ENCODE peak calls at places on chromosomes 2 and 18, in eight cellular contexts. One of them, this sample, is unnamed.

GRCh38 chr18:39841133-39842041 is 2113.6 kb upstream of the PIK3C3 start:
- DNase-seq in left ventricle myocardium inferior: no peak
- DNase-seq in omental fat pad: no peak
- DNase-seq in GM13976: peak; percentile 3
- DNase-seq in stomach: peak; percentile 27
- DNase-seq in H9: peak; percentile 79
- DNase-seq in MCF 10A: peak; percentile 67
- DNase-seq in cardiac muscle cell: peak; percentile 84
- DNase-seq in this sample: peak; percentile 74

GRCh38 chr2:29113027-29113686 is 2.1 kb upstream of the CLIP4 start:
- DNase-seq in left ventricle myocardium inferior: no peak
- DNase-seq in omental fat pad: no peak
- DNase-seq in GM13976: no peak
- DNase-seq in stomach: no peak
- DNase-seq in H9: no peak
- DNase-seq in MCF 10A: no peak
- DNase-seq in cardiac muscle cell: peak; percentile 53
- DNase-seq in this sample: no peak

GRCh38 chr18:78861116-78861515 is 118.5 kb upstream of the SALL3 start:
- DNase-seq in left ventricle myocardium inferior: no peak
- DNase-seq in omental fat pad: no peak
- DNase-seq in GM13976: no peak
- DNase-seq in stomach: no peak
- DNase-seq in H9: no peak
- DNase-seq in MCF 10A: no peak
- DNase-seq in cardiac muscle cell: peak; percentile 11
- DNase-seq in this sample: no peak

GRCh38 chr2:75619992-75620740 is 26.4 kb upstream of the MRPL19 start:
- DNase-seq in left ventricle myocardium inferior: no peak
- DNase-seq in omental fat pad: no peak
- DNase-seq in GM13976: no peak
- DNase-seq in stomach: no peak
- DNase-seq in H9: no peak
- DNase-seq in MCF 10A: peak; percentile 40
- DNase-seq in cardiac muscle cell: no peak
- DNase-seq in this sample: no peak

GRCh38 chr2:23475036-23475435 is 90.1 kb downstream of the KLHL29 start:
- DNase-seq in left ventricle myocardium inferior: no peak
- DNase-seq in omental fat pad: no peak
- DNase-seq in GM13976: no peak
- DNase-seq in stomach: no peak
- DNase-seq in H9: no peak
- DNase-seq in MCF 10A: no peak
- DNase-seq in cardiac muscle cell: no peak
- DNase-seq in this sample: no peak

GRCh38 chr2:141767051-141767450 is 363.8 kb downstream of the LRP1B start:
- DNase-seq in left ventricle myocardium inferior: no peak
- DNase-seq in omental fat pad: no peak
- DNase-seq in GM13976: no peak
- DNase-seq in stomach: no peak
- DNase-seq in H9: no peak
- DNase-seq in MCF 10A: peak; percentile 14
- DNase-seq in cardiac muscle cell: peak; percentile 12
- DNase-seq in this sample: no peak

GRCh38 chr2:196792865-196793264 is 6.6 kb downstream of the GTF3C3 start:
- DNase-seq in left ventricle myocardium inferior: no peak
- DNase-seq in omental fat pad: no peak
- DNase-seq in GM13976: no peak
- DNase-seq in stomach: no peak
- DNase-seq in H9: no peak
- DNase-seq in MCF 10A: no peak
- DNase-seq in cardiac muscle cell: no peak
- DNase-seq in this sample: no peak

GRCh38 chr18:78510636-78511035 is 469.0 kb upstream of the SALL3 start:
- DNase-seq in left ventricle myocardium inferior: no peak
- DNase-seq in omental fat pad: no peak
- DNase-seq in GM13976: no peak
- DNase-seq in stomach: no peak
- DNase-seq in H9: no peak
- DNase-seq in MCF 10A: no peak
- DNase-seq in cardiac muscle cell: no peak
- DNase-seq in this sample: peak; percentile 37

GRCh38 chr2:669323-669722 is 7.9 kb downstream of the TMEM18 start:
- DNase-seq in left ventricle myocardium inferior: no peak
- DNase-seq in omental fat pad: no peak
- DNase-seq in GM13976: no peak
- DNase-seq in stomach: no peak
- DNase-seq in H9: no peak
- DNase-seq in MCF 10A: peak; percentile 29
- DNase-seq in cardiac muscle cell: peak; percentile 48
- DNase-seq in this sample: no peak

GRCh38 chr2:64793701-64794100 is 140.0 kb upstream of the SERTAD2 start:
- DNase-seq in left ventricle myocardium inferior: no peak
- DNase-seq in omental fat pad: no peak
- DNase-seq in GM13976: no peak
- DNase-seq in stomach: no peak
- DNase-seq in H9: no peak
- DNase-seq in MCF 10A: no peak
- DNase-seq in cardiac muscle cell: no peak
- DNase-seq in this sample: no peak

GRCh38 chr2:175890636-175891242 is 111.3 kb downstream of the LNPK start:
- DNase-seq in left ventricle myocardium inferior: no peak
- DNase-seq in omental fat pad: no peak
- DNase-seq in GM13976: no peak
- DNase-seq in stomach: no peak
- DNase-seq in H9: no peak
- DNase-seq in MCF 10A: no peak
- DNase-seq in cardiac muscle cell: no peak
- DNase-seq in this sample: no peak

GRCh38 chr2:9107168-9108025 is 99.2 kb upstream of the ASAP2 start:
- DNase-seq in left ventricle myocardium inferior: no peak
- DNase-seq in omental fat pad: no peak
- DNase-seq in GM13976: no peak
- DNase-seq in stomach: peak; percentile 51
- DNase-seq in H9: no peak
- DNase-seq in MCF 10A: peak; percentile 50
- DNase-seq in cardiac muscle cell: no peak
- DNase-seq in this sample: no peak

GRCh38 chr2:182088681-182089333 is 103.2 kb downstream of the PPP1R1C start:
- DNase-seq in left ventricle myocardium inferior: no peak
- DNase-seq in omental fat pad: no peak
- DNase-seq in GM13976: no peak
- DNase-seq in stomach: no peak
- DNase-seq in H9: no peak
- DNase-seq in MCF 10A: no peak
- DNase-seq in cardiac muscle cell: no peak
- DNase-seq in this sample: no peak

GRCh38 chr18:68734311-68734710 is 19.4 kb upstream of the TMX3 start:
- DNase-seq in left ventricle myocardium inferior: no peak
- DNase-seq in omental fat pad: no peak
- DNase-seq in GM13976: no peak
- DNase-seq in stomach: no peak
- DNase-seq in H9: no peak
- DNase-seq in MCF 10A: peak; percentile 24
- DNase-seq in cardiac muscle cell: peak; percentile 10
- DNase-seq in this sample: no peak

GRCh38 chr2:85872536-85873161 is 16.1 kb downstream of the ST3GAL5 start:
- DNase-seq in left ventricle myocardium inferior: no peak
- DNase-seq in omental fat pad: no peak
- DNase-seq in GM13976: no peak
- DNase-seq in stomach: no peak
- DNase-seq in H9: peak; percentile 77
- DNase-seq in MCF 10A: no peak
- DNase-seq in cardiac muscle cell: no peak
- DNase-seq in this sample: no peak
- TF ChIP-seq CTCF in left ventricle myocardium inferior: peak; percentile 42
- TF ChIP-seq CTCF in omental fat pad: no peak
- TF ChIP-seq CTCF in GM13976: no peak
- TF ChIP-seq CTCF in stomach: no peak
- TF ChIP-seq CTCF in H9: peak; percentile 59
- TF ChIP-seq CTCF in MCF 10A: no peak
- TF ChIP-seq CTCF in cardiac muscle cell: no peak
- TF ChIP-seq CTCF in this sample: no peak

DNA sequence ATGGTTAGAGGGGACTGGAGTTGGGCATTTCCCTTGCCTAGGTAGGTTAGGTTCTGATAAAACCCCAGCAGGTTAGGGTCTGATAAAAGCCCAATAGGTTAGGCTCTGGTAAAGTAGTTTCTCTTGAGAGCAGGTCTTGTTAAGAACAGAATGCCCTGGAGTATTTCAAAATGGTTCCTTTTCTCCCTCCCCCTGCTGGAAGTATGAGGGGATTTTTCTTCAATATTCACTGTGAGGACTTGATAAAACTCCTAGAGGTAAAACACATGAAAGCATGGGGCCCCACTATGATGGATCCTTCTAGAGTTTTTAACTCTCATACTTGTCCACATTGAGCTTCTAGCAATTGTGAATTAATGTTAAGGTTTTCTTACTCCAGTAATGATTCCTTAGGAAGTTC is 27.6 kb downstream of the ANKAR start:
- DNase-seq in left ventricle myocardium inferior: no peak
- DNase-seq in omental fat pad: no peak
- DNase-seq in GM13976: no peak
- DNase-seq in stomach: no peak
- DNase-seq in H9: no peak
- DNase-seq in MCF 10A: no peak
- DNase-seq in cardiac muscle cell: no peak
- DNase-seq in this sample: no peak
- TF ChIP-seq CTCF in left ventricle myocardium inferior: no peak
- TF ChIP-seq CTCF in omental fat pad: no peak
- TF ChIP-seq CTCF in GM13976: no peak
- TF ChIP-seq CTCF in stomach: no peak
- TF ChIP-seq CTCF in H9: peak; percentile 56
- TF ChIP-seq CTCF in MCF 10A: no peak
- TF ChIP-seq CTCF in cardiac muscle cell: peak; percentile 23
- TF ChIP-seq CTCF in this sample: peak; percentile 42

GRCh38 chr18:28178720-28179119 is 1.8 kb upstream of the CDH2 start:
- DNase-seq in left ventricle myocardium inferior: no peak
- DNase-seq in omental fat pad: no peak
- DNase-seq in GM13976: no peak
- DNase-seq in stomach: no peak
- DNase-seq in H9: no peak
- DNase-seq in MCF 10A: peak; percentile 16
- DNase-seq in cardiac muscle cell: no peak
- DNase-seq in this sample: no peak

GRCh38 chr18:28176933-28177827 is at the start of gene CDH2:
- DNase-seq in left ventricle myocardium inferior: peak; percentile 70
- DNase-seq in omental fat pad: no peak
- DNase-seq in GM13976: peak; percentile 52
- DNase-seq in stomach: peak; percentile 51
- DNase-seq in H9: peak; percentile 87
- DNase-seq in MCF 10A: peak; percentile 74
- DNase-seq in cardiac muscle cell: peak; percentile 96
- DNase-seq in this sample: peak; percentile 80

GRCh38 chr18:28176674-28176932 is 327 bp downstream of the CDH2 start:
- DNase-seq in left ventricle myocardium inferior: no peak
- DNase-seq in omental fat pad: no peak
- DNase-seq in GM13976: peak; percentile 34
- DNase-seq in stomach: no peak
- DNase-seq in H9: no peak
- DNase-seq in MCF 10A: no peak
- DNase-seq in cardiac muscle cell: no peak
- DNase-seq in this sample: no peak

GRCh38 chr18:28175930-28176673 is 828 bp downstream of the CDH2 start:
- DNase-seq in left ventricle myocardium inferior: peak; percentile 21
- DNase-seq in omental fat pad: no peak
- DNase-seq in GM13976: peak; percentile 27
- DNase-seq in stomach: no peak
- DNase-seq in H9: peak; percentile 43
- DNase-seq in MCF 10A: peak; percentile 38
- DNase-seq in cardiac muscle cell: peak; percentile 46
- DNase-seq in this sample: no peak

DNA sequence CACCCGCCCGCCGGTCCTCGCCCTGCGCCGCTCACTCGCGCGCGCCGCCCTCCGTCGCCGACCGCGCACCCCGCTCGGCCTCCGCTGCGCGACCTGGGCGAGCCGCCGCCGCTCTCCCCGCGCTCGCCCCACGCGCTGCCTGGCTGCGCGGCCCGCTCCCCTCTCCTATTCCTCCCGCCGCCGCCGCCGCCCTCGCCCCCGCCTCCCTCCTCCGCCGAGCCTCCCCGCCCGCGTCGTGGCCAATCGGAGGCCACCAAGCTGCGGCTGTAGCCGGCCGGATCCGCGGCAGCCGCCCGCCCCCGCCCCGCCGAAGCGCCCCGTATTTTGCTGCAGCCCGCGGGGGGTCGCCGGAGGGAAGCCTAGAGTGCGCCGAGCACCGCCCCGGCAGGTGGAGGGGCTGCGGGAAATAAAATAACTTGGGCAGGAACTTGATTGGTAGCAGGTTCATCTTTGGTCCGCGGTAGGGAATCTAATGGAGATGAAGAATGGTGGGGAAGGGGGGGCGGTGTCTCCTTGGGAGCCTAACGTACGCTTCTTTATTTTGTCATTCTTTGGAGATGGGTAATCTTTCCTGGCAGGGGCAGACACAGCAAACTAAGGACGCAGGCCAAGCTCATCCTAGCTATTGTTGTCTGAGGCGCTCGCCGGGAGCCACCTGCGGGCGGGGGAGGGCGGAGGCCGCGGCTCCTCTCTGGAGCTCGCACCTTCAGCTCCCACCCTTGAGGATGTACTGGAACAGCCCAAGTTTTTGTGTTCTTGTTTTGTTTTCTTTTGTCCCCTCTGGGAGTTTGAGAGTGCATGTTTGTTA is 1.1 kb upstream of the CDH2 start:
- DNase-seq in left ventricle myocardium inferior: peak; percentile 71
- DNase-seq in omental fat pad: no peak
- DNase-seq in GM13976: peak; percentile 40
- DNase-seq in stomach: peak; percentile 67
- DNase-seq in H9: peak; percentile 83
- DNase-seq in MCF 10A: peak; percentile 58
- DNase-seq in cardiac muscle cell: peak; percentile 70
- DNase-seq in this sample: peak; percentile 85
- TF ChIP-seq CTCF in left ventricle myocardium inferior: peak; percentile 20
- TF ChIP-seq CTCF in omental fat pad: no peak
- TF ChIP-seq CTCF in GM13976: no peak
- TF ChIP-seq CTCF in stomach: no peak
- TF ChIP-seq CTCF in H9: peak; percentile 13
- TF ChIP-seq CTCF in MCF 10A: no peak
- TF ChIP-seq CTCF in cardiac muscle cell: no peak
- TF ChIP-seq CTCF in this sample: no peak

GRCh38 chr2:228987441-228988155 is 283.5 kb downstream of the PID1 start:
- DNase-seq in left ventricle myocardium inferior: no peak
- DNase-seq in omental fat pad: no peak
- DNase-seq in GM13976: no peak
- DNase-seq in stomach: no peak
- DNase-seq in H9: no peak
- DNase-seq in MCF 10A: no peak
- DNase-seq in cardiac muscle cell: no peak
- DNase-seq in this sample: no peak

GRCh38 chr2:228986961-228987360 is 284.1 kb downstream of the PID1 start:
- DNase-seq in left ventricle myocardium inferior: no peak
- DNase-seq in omental fat pad: no peak
- DNase-seq in GM13976: no peak
- DNase-seq in stomach: no peak
- DNase-seq in H9: no peak
- DNase-seq in MCF 10A: no peak
- DNase-seq in cardiac muscle cell: no peak
- DNase-seq in this sample: no peak

DNA sequence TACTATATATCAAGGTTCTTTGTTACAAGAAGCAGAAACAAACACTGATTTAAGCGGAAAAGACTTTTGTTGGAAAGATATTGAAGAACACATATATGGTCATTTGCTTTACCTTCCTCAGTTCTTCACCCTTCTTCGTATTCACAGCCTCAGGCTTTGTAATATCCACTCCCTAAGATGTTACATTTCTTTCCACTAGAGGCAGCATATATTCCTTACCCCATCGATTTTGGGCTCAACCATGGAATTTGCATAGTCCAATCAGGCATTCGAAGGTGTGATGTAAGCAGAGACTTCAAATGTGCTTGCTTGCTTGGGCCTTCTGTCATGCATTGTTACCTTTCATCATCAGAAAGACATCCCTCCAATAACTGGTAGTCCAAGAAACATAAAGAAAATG is 287.4 kb downstream of the PID1 start:
- DNase-seq in left ventricle myocardium inferior: no peak
- DNase-seq in omental fat pad: no peak
- DNase-seq in GM13976: no peak
- DNase-seq in stomach: no peak
- DNase-seq in H9: no peak
- DNase-seq in MCF 10A: no peak
- DNase-seq in cardiac muscle cell: no peak
- DNase-seq in this sample: no peak
- TF ChIP-seq CTCF in left ventricle myocardium inferior: no peak
- TF ChIP-seq CTCF in omental fat pad: no peak
- TF ChIP-seq CTCF in GM13976: no peak
- TF ChIP-seq CTCF in stomach: no peak
- TF ChIP-seq CTCF in H9: peak; percentile 33
- TF ChIP-seq CTCF in MCF 10A: no peak
- TF ChIP-seq CTCF in cardiac muscle cell: no peak
- TF ChIP-seq CTCF in this sample: no peak